ENCODE peak calls at places on chromosomes 13 and 19, in eight cellular contexts. T is activated CD4-positive, alpha-beta T cell treated with anti-CD3 and anti-CD28 coated beads, Interleukin-2, amount 10 ng/mL, durations not matched to agents 7 days and 5 days; U is fibroblast of the conjunctiva; H is natural killer cell treated with Interleukin-12 subunit alpha and Interleukin-12 subunit beta and Interleukin-15 and Interleukin-18, amount 100 ng/mL, for 72 hours; K is NCI-H1105; O is mesenteric fat pad; Y is amygdala; X is dorsolateral prefrontal cortex. B is an unnamed sample.

GRCh38 chr13:74661851-74662250 is 527.6 kb upstream of the KLF12 start:
- DNase-seq in K (no peak), O (no peak), T (no peak), U (peak), H (no peak), X (no peak), Y (no peak), B (no peak)

GRCh38 chr19:33177417-33177976 is 16.6 kb upstream of the LRP3 start:
- DNase-seq in H (no peak), K (peak), T (peak), X (no peak), Y (peak), O (no peak), U (no peak), B (peak)

GRCh38 chr19:4877753-4878490 is 10.5 kb upstream of the PLIN3 start:
- DNase-seq in K (no peak), X (peak), T (no peak), Y (peak), H (no peak), U (no peak), O (no peak), B (no peak)

GRCh38 chr13:109275848-109276247 is 510.5 kb downstream of the IRS2 start:
- DNase-seq in Y (no peak), O (no peak), H (no peak), T (no peak), X (no peak), K (no peak), U (no peak), B (no peak)

GRCh38 chr19:7672522-7672921 is 3.7 kb downstream of the RETN start:
- DNase-seq in K (no peak), U (no peak), T (no peak), O (no peak), H (no peak), X (no peak), Y (no peak), B (no peak)

GRCh38 chr19:51439021-51439465 is 19.2 kb downstream of the SIGLEC8 start:
- DNase-seq in U (no peak), O (peak), Y (no peak), T (peak), H (no peak), K (no peak), X (no peak), B (no peak)

GRCh38 chr13:75153834-75154233 is 328.1 kb downstream of the TBC1D4 start:
- DNase-seq in Y (no peak), K (no peak), X (no peak), U (peak), O (no peak), H (no peak), T (no peak), B (no peak)

GRCh38 chr19:13120817-13121216 is 2.8 kb downstream of the NACC1 start:
- DNase-seq in O (no peak), U (no peak), X (no peak), K (no peak), T (no peak), Y (no peak), H (no peak), B (no peak)

GRCh38 chr19:42683917-42684513 is 56.3 kb downstream of the PSG3 start:
- DNase-seq in X (no peak), O (no peak), Y (no peak), T (peak), K (no peak), H (no peak), U (peak), B (peak)

GRCh38 chr19:49859838-49860715 is 7.3 kb downstream of the PNKP start:
- DNase-seq in Y (no peak), H (no peak), U (no peak), T (no peak), O (no peak), X (no peak), K (no peak), B (no peak)